ENCODE peak calls at places on chromosomes 5 and 9, in nine cellular contexts. K is DMS153, Y is ACHN, A is astrocyte of the cerebellum, G is HFF-Myc, Q is breast epithelium, R is HFFc6, D is HuH-7.5, X is AG08396. F is an unnamed sample.

GRCh38 chr5:136047858-136048257 is 19.1 kb downstream of the TGFBI start:
- DNase-seq in K (no peak), Y (no peak), A (no peak), G (no peak), Q (no peak), R (no peak), D (no peak), X (no peak), F (no peak)

GRCh38 chr5:87113848-87114247 is 153.8 kb upstream of the RASA1 start:
- DNase-seq in K (no peak), Y (peak), A (peak), G (no peak), Q (no peak), R (peak), D (no peak), X (peak), F (peak)

GRCh38 chr9:136051568-136052432 is 43.3 kb downstream of the NACC2 start:
- DNase-seq in K (peak), Y (peak), A (peak), G (peak), Q (peak), R (peak), D (peak), X (peak), F (peak)

GRCh38 chr9:133236291-133237071 is 27.4 kb upstream of the OBP2B start:
- DNase-seq in K (peak), Y (no peak), A (no peak), G (no peak), Q (no peak), R (no peak), D (no peak), X (no peak), F (no peak)

GRCh38 chr5:63697811-63698210 is 264.4 kb downstream of the HTR1A start:
- DNase-seq in K (no peak), Y (no peak), A (no peak), G (no peak), Q (no peak), R (no peak), D (no peak), X (no peak), F (no peak)

GRCh38 chr9:32820322-32820721 is 37.0 kb downstream of the TMEM215 start:
- DNase-seq in K (no peak), Y (no peak), A (no peak), G (no peak), Q (no peak), R (no peak), D (no peak), X (no peak), F (no peak)

GRCh38 chr5:170527998-170528397 is 24.2 kb downstream of the KCNIP1 start:
- DNase-seq in K (no peak), Y (no peak), A (no peak), G (no peak), Q (no peak), R (no peak), D (no peak), X (no peak), F (no peak)

GRCh38 chr9:126705767-126706697 is 92.3 kb downstream of the LMX1B start:
- DNase-seq in K (no peak), Y (peak), A (no peak), G (no peak), Q (peak), R (peak), D (peak), X (peak), F (no peak)

GRCh38 chr5:139668064-139668880 is 20.1 kb downstream of the CXXC5 start:
- DNase-seq in K (no peak), Y (no peak), A (no peak), G (no peak), Q (no peak), R (peak), D (no peak), X (peak), F (no peak)

GRCh38 chr9:87270241-87271234 is 227.1 kb upstream of the DAPK1 start:
- DNase-seq in K (peak), Y (no peak), A (peak), G (peak), Q (no peak), R (peak), D (no peak), X (no peak), F (no peak)

GRCh38 chr5:147763791-147764525 is 18.6 kb downstream of the JAKMIP2 start:
- DNase-seq in K (no peak), Y (peak), A (peak), G (no peak), Q (no peak), R (peak), D (no peak), X (peak), F (peak)

GRCh38 chr9:130445268-130445983 is 665 bp downstream of the ASS1 start:
- DNase-seq in K (no peak), Y (peak), A (no peak), G (no peak), Q (peak), R (peak), D (peak), X (peak), F (no peak)

GRCh38 chr5:177507596-177508216 is 1.9 kb downstream of the DOK3 start:
- DNase-seq in K (no peak), Y (no peak), A (no peak), G (no peak), Q (no peak), R (no peak), D (no peak), X (no peak), F (no peak)

GRCh38 chr5:177103523-177104253 is 17.0 kb downstream of the FGFR4 start:
- DNase-seq in K (no peak), Y (no peak), A (no peak), G (no peak), Q (no peak), R (no peak), D (no peak), X (no peak), F (no peak)

GRCh38 chr5:147558131-147558730 is 48.4 kb upstream of the DPYSL3 start:
- DNase-seq in K (no peak), Y (no peak), A (no peak), G (no peak), Q (no peak), R (no peak), D (no peak), X (no peak), F (no peak)

GRCh38 chr9:133508046-133508445 is 16.7 kb downstream of the MYMK start:
- DNase-seq in K (no peak), Y (no peak), A (no peak), G (no peak), Q (no peak), R (no peak), D (no peak), X (no peak), F (no peak)

GRCh38 chr5:142902188-142902965 is 132.2 kb downstream of the ARHGAP26 start:
- DNase-seq in K (no peak), Y (no peak), A (no peak), G (no peak), Q (no peak), R (no peak), D (no peak), X (no peak), F (no peak)

GRCh38 chr5:166505546-166505945 is 1785.9 kb upstream of the WWC1 start:
- DNase-seq in K (peak), Y (no peak), A (peak), G (no peak), Q (no peak), R (no peak), D (no peak), X (no peak), F (no peak)

GRCh38 chr5:134902071-134902801 is 2.7 kb upstream of the PCBD2 start:
- DNase-seq in K (no peak), Y (no peak), A (no peak), G (no peak), Q (no peak), R (peak), D (no peak), X (no peak), F (no peak)

GRCh38 chr5:17330386-17330785 is 113.0 kb downstream of the BASP1 start:
- DNase-seq in K (no peak), Y (no peak), A (no peak), G (no peak), Q (no peak), R (no peak), D (no peak), X (no peak), F (no peak)

GRCh38 chr9:107389617-107390071 is 99.9 kb downstream of the KLF4 start:
- DNase-seq in K (no peak), Y (no peak), A (no peak), G (no peak), Q (peak), R (no peak), D (peak), X (no peak), F (no peak)

GRCh38 chr5:127999909-128000308 is 83.7 kb upstream of the SLC12A2 start:
- DNase-seq in K (no peak), Y (no peak), A (no peak), G (no peak), Q (no peak), R (no peak), D (no peak), X (no peak), F (no peak)

GRCh38 chr5:78497573-78498533 is 137.4 kb downstream of the SCAMP1 start:
- DNase-seq in K (no peak), Y (no peak), A (no peak), G (no peak), Q (no peak), R (no peak), D (no peak), X (no peak), F (no peak)

GRCh38 chr5:134077926-134078580 is 36.4 kb upstream of the TCF7 start:
- DNase-seq in K (no peak), Y (no peak), A (no peak), G (no peak), Q (no peak), R (no peak), D (no peak), X (no peak), F (no peak)

GRCh38 chr9:70574222-70574837 is 159.9 kb upstream of the KLF9 start:
- DNase-seq in K (no peak), Y (no peak), A (peak), G (no peak), Q (no peak), R (peak), D (no peak), X (no peak), F (no peak)

GRCh38 chr5:81835813-81836458 is 85.0 kb upstream of the SSBP2 start:
- DNase-seq in K (no peak), Y (no peak), A (no peak), G (no peak), Q (peak), R (no peak), D (no peak), X (no peak), F (no peak)

GRCh38 chr5:115843444-115844130 is 1.9 kb downstream of the AP3S1 start:
- DNase-seq in K (no peak), Y (no peak), A (no peak), G (no peak), Q (no peak), R (no peak), D (no peak), X (no peak), F (no peak)

GRCh38 chr9:104912606-104913005 is 15.3 kb downstream of the ABCA1 start:
- DNase-seq in K (no peak), Y (no peak), A (no peak), G (no peak), Q (no peak), R (no peak), D (no peak), X (no peak), F (no peak)

GRCh38 chr5:94693043-94693822 is 74.8 kb downstream of the SLF1 start:
- DNase-seq in K (no peak), Y (peak), A (no peak), G (peak), Q (no peak), R (peak), D (no peak), X (peak), F (peak)

GRCh38 chr9:130332384-130332926 is 66.9 kb downstream of the HMCN2 start:
- DNase-seq in K (no peak), Y (no peak), A (no peak), G (no peak), Q (no peak), R (no peak), D (no peak), X (no peak), F (no peak)

GRCh38 chr9:136711751-136712689 is at the start of gene DIPK1B:
- DNase-seq in K (peak), Y (no peak), A (no peak), G (no peak), Q (no peak), R (no peak), D (peak), X (no peak), F (no peak)

F was measured in non-pigmented ciliary epithelial cell.